ENCODE peak calls at places on chromosome 3, in ten cellular contexts. I is lower leg skin, K is cardiac muscle cell, F is right lobe of liver, Z is A673, P is dorsolateral prefrontal cortex, T is pancreas, H is IMR-90, Y is HFF-Myc, V is WERI-Rb-1. E is an unnamed sample.

GRCh38 chr3:69671082-69671952 is 67.9 kb upstream of the MITF start:
- DNase-seq in H (peak), T (peak), Y (peak), V (no peak), F (no peak), Z (peak), P (peak), K (peak), I (peak), E (no peak)

GRCh38 chr3:159882784-159883779 is 105.6 kb upstream of the IL12A start:
- DNase-seq in Y (peak), T (no peak), H (peak), Z (peak), F (no peak), P (no peak), V (peak), K (peak), I (no peak), E (peak)

GRCh38 chr3:72309626-72310025 is 524.7 kb upstream of the PROK2 start:
- DNase-seq in H (no peak), I (no peak), Z (peak), T (no peak), Y (no peak), P (no peak), F (no peak), V (no peak), K (no peak), E (no peak)

GRCh38 chr3:36866358-36866757 is 78.5 kb downstream of the TRANK1 start:
- DNase-seq in H (no peak), K (no peak), I (no peak), F (no peak), T (no peak), P (no peak), Y (no peak), Z (peak), V (no peak), E (no peak)

GRCh38 chr3:21405671-21406667 is 345.0 kb downstream of the ZNF385D start:
- DNase-seq in P (no peak), T (no peak), F (no peak), Y (no peak), Z (no peak), V (no peak), I (no peak), H (no peak), K (no peak), E (no peak)

GRCh38 chr3:27454461-27454860 is 29.7 kb downstream of the SLC4A7 start:
- DNase-seq in V (no peak), Y (no peak), K (no peak), F (no peak), Z (no peak), P (no peak), I (no peak), H (no peak), T (no peak), E (no peak)

GRCh38 chr3:5038243-5038642 is 59.0 kb downstream of the BHLHE40 start:
- DNase-seq in F (no peak), Z (no peak), T (no peak), P (no peak), H (no peak), Y (no peak), I (no peak), V (no peak), K (no peak), E (no peak)

GRCh38 chr3:71543371-71544016 is 40.0 kb downstream of the FOXP1 start:
- DNase-seq in V (no peak), K (no peak), Y (no peak), F (no peak), I (no peak), Z (no peak), T (no peak), P (peak), H (no peak), E (no peak)

GRCh38 chr3:48129921-48130320 is 58.3 kb downstream of the CDC25A start:
- DNase-seq in F (no peak), Y (no peak), H (peak), I (no peak), Z (no peak), K (no peak), P (no peak), T (no peak), V (no peak), E (no peak)

GRCh38 chr3:181561130-181561529 is 150.6 kb upstream of the SOX2 start:
- DNase-seq in T (no peak), Y (no peak), H (no peak), P (no peak), I (no peak), V (no peak), F (no peak), K (no peak), Z (no peak), E (no peak)

GRCh38 chr3:100154171-100154570 is 39.9 kb upstream of the FILIP1L start:
- DNase-seq in Z (no peak), P (no peak), H (no peak), K (no peak), I (no peak), Y (no peak), F (no peak), V (no peak), T (no peak), E (no peak)

GRCh38 chr3:10360478-10360877 is 39.6 kb upstream of the SEC13 start:
- DNase-seq in Y (no peak), P (no peak), K (no peak), Z (no peak), V (no peak), H (no peak), F (no peak), I (no peak), T (no peak), E (no peak)

GRCh38 chr3:31312400-31312799 is 220.3 kb upstream of the STT3B start:
- DNase-seq in I (no peak), Y (no peak), F (no peak), V (no peak), K (no peak), T (no peak), P (no peak), H (no peak), Z (peak), E (no peak)

GRCh38 chr3:141498592-141499223 is 11.9 kb downstream of the RASA2 start:
- DNase-seq in Y (no peak), P (no peak), F (no peak), H (no peak), K (no peak), T (no peak), V (no peak), Z (peak), I (peak), E (no peak)

GRCh38 chr3:87120850-87121249 is 106.3 kb upstream of the CHMP2B start:
- DNase-seq in K (no peak), V (no peak), Y (no peak), P (no peak), H (no peak), I (no peak), Z (no peak), T (no peak), F (no peak), E (no peak)

GRCh38 chr3:151675858-151676615 is 57.7 kb upstream of the AADACL2 start:
- DNase-seq in Y (no peak), V (no peak), F (no peak), H (no peak), T (no peak), K (no peak), P (no peak), I (no peak), Z (no peak), E (no peak)

GRCh38 chr3:151673974-151674373 is 59.8 kb upstream of the AADACL2 start:
- DNase-seq in V (no peak), P (no peak), I (no peak), T (no peak), K (no peak), H (no peak), Y (no peak), F (no peak), Z (no peak), E (no peak)
- TF ChIP-seq CTCF in V (no peak), P (no peak), I (no peak), T (no peak), K (no peak), H (no peak), Y (no peak), F (no peak), Z (no peak), E (no peak)

GRCh38 chr3:153164009-153164550 is 2.1 kb downstream of the RAP2B start:
- DNase-seq in T (no peak), P (no peak), I (no peak), F (no peak), K (no peak), Z (no peak), Y (no peak), V (no peak), H (no peak), E (no peak)

GRCh38 chr3:153165211-153165815 is 3.3 kb downstream of the RAP2B start:
- DNase-seq in V (no peak), F (no peak), Y (no peak), T (no peak), H (peak), P (no peak), Z (peak), K (no peak), I (no peak), E (no peak)

GRCh38 chr3:153163349-153164008 is 1.5 kb downstream of the RAP2B start:
- DNase-seq in P (no peak), Z (peak), V (no peak), F (no peak), T (no peak), Y (no peak), H (peak), I (no peak), K (peak), E (no peak)

GRCh38 chr3:153162513-153163348 is 705 bp downstream of the RAP2B start:
- DNase-seq in V (peak), Z (peak), P (peak), K (peak), I (peak), H (peak), F (peak), Y (no peak), T (no peak), E (no peak)

GRCh38 chr3:153166206-153166605 is 4.2 kb downstream of the RAP2B start:
- DNase-seq in I (no peak), H (peak), K (no peak), V (no peak), F (no peak), P (no peak), Y (no peak), T (no peak), Z (no peak), E (no peak)
- H3K4me3 ChIP-seq in I (no peak), H (no peak), K (no peak), V (no peak), F (no peak), P (peak), Y (peak), T (no peak), Z (peak), E (peak)

GRCh38 chr3:133380481-133381225 is 19.2 kb upstream of the BFSP2 start:
- DNase-seq in T (no peak), P (no peak), H (no peak), I (no peak), Y (no peak), V (no peak), Z (no peak), F (no peak), K (no peak), E (no peak)

GRCh38 chr3:133377396-133377795 is 22.5 kb upstream of the BFSP2 start:
- DNase-seq in P (peak), V (peak), T (no peak), Y (peak), Z (peak), F (no peak), I (no peak), K (peak), H (peak), E (no peak)

GRCh38 chr3:133379926-133380325 is 19.9 kb upstream of the BFSP2 start:
- DNase-seq in H (no peak), V (no peak), T (no peak), F (no peak), Y (no peak), K (no peak), P (no peak), Z (no peak), I (no peak), E (no peak)

GRCh38 chr3:133374706-133375105 is 25.1 kb upstream of the BFSP2 start:
- DNase-seq in P (no peak), K (no peak), Z (peak), T (no peak), I (no peak), Y (no peak), H (no peak), V (no peak), F (no peak), E (no peak)

DNA sequence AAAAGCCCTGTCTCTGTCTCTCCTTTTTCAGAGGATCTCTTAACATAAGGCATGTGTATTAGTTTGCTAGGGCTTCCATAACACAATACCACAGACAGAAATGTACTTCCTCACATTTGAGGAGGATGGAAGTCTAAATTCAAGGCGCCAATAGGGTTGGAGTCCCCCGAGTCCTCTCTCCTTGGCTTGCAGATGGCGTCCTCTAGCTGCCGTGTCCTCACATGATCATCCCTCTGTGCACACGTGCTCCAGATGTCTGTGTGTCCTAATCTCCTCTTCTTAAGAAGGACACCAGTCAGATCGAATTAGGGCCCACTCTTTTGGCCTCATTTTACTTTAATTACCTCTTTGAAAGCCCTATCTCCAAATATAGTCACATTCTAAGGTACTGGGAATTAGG is 23.1 kb upstream of the BFSP2 start:
- DNase-seq in P (no peak), K (no peak), Y (no peak), V (peak), I (no peak), T (no peak), F (no peak), Z (peak), H (no peak), E (no peak)
- TF ChIP-seq CTCF in P (no peak), K (no peak), Y (no peak), V (peak), I (no peak), T (no peak), F (no peak), Z (peak), H (no peak), E (peak)

DNA sequence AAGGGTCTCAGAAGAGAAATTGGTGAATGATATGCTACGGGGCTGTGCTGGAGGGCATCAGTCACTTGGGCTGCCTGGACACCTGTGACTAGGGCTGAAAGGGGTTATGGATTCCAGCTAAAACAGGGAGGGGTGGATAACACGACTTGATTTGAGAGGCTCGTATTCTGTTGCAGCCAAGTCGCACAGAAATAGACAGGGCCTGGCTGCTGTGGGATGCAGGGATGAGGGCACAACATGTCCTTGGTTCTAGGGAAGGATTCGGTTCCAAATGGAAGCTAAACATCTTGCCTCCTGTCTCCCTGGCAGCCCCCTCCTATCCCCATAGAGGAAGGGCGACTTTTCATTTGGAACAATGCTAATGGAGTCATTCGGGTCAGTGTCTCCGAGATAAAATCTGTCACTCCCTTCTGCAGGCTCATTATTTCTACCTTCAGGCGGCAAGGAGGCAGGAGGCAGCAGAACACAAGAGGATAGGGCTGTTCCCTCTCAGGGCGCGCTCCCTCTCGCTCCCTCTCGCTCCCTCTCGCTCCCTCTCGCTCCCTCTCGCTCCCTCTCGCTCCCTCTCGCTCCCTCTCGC is 433.8 kb upstream of the RBMS3 start:
- DNase-seq in Y (no peak), P (no peak), H (no peak), V (no peak), F (no peak), I (no peak), T (no peak), K (no peak), Z (no peak), E (no peak)
- H3K4me3 ChIP-seq in Y (no peak), P (no peak), H (no peak), V (no peak), F (no peak), I (no peak), T (no peak), K (no peak), Z (no peak), E (no peak)

GRCh38 chr3:129313415-129313982 is 34.8 kb downstream of the HMCES start:
- DNase-seq in K (no peak), V (peak), Y (no peak), F (no peak), I (no peak), P (no peak), H (peak), Z (no peak), T (peak), E (no peak)

GRCh38 chr3:129316121-129317013 is 37.7 kb downstream of the HMCES start:
- DNase-seq in Z (peak), I (peak), Y (peak), H (peak), F (peak), V (peak), P (peak), K (peak), T (peak), E (no peak)

GRCh38 chr3:129313983-129314756 is 35.5 kb downstream of the HMCES start:
- DNase-seq in T (peak), V (peak), K (no peak), Z (no peak), F (no peak), P (no peak), I (peak), H (peak), Y (no peak), E (no peak)

GRCh38 chr3:129315386-129315991 is 36.8 kb downstream of the HMCES start:
- DNase-seq in P (no peak), Z (no peak), T (peak), I (peak), F (no peak), V (peak), K (peak), Y (no peak), H (peak), E (no peak)

GRCh38 chr3:129314757-129315385 is 36.2 kb downstream of the HMCES start:
- DNase-seq in F (peak), T (peak), K (peak), V (peak), Z (peak), Y (peak), H (peak), P (peak), I (peak), E (no peak)
- TF ChIP-seq CTCF in F (no peak), T (no peak), K (peak), V (peak), Z (peak), Y (no peak), H (peak), P (peak), I (no peak), E (no peak)

GRCh38 chr3:65550137-65550536 is 488.6 kb downstream of the MAGI1 start:
- DNase-seq in F (no peak), P (no peak), I (no peak), K (peak), Y (no peak), T (no peak), H (no peak), Z (no peak), V (no peak), E (no peak)
- H3K4me3 ChIP-seq in F (no peak), P (no peak), I (no peak), K (no peak), Y (no peak), T (no peak), H (no peak), Z (no peak), V (no peak), E (no peak)

GRCh38 chr3:14181253-14181652 is 2.6 kb downstream of the LSM3 start:
- DNase-seq in K (no peak), V (no peak), F (no peak), H (no peak), I (no peak), T (no peak), P (no peak), Z (no peak), Y (no peak), E (no peak)
- TF ChIP-seq CTCF in K (no peak), V (no peak), F (no peak), H (no peak), I (no peak), T (no peak), P (no peak), Z (no peak), Y (no peak), E (no peak)

GRCh38 chr3:53495518-53496501 is 1.4 kb downstream of the CACNA1D start:
- DNase-seq in H (no peak), K (peak), T (peak), F (no peak), V (peak), Y (no peak), P (peak), Z (no peak), I (no peak), E (no peak)
- H3K4me3 ChIP-seq in H (no peak), K (peak), T (peak), F (no peak), V (peak), Y (no peak), P (peak), Z (no peak), I (no peak), E (peak)

GRCh38 chr3:123941150-123941941 is 19.7 kb downstream of the CCDC14 start:
- DNase-seq in T (no peak), Y (no peak), H (no peak), Z (peak), K (no peak), V (no peak), I (no peak), F (no peak), P (no peak), E (no peak)
- TF ChIP-seq CTCF in T (no peak), Y (no peak), H (peak), Z (no peak), K (peak), V (no peak), I (no peak), F (peak), P (peak), E (peak)

GRCh38 chr3:105865016-105865623 is 3.7 kb downstream of the CBLB start:
- DNase-seq in H (peak), P (no peak), F (no peak), Y (no peak), I (no peak), Z (no peak), V (no peak), K (no peak), T (no peak), E (no peak)
- H3K4me3 ChIP-seq in H (no peak), P (no peak), F (no peak), Y (no peak), I (no peak), Z (no peak), V (no peak), K (peak), T (peak), E (peak)

E was measured in retinal pigment epithelial cell.